ENCODE peak calls at places on chromosomes 4 and X, in seven cellular contexts. W is Right ventricle myocardium superior, R is Caco-2, T is NCI-H1092, I is occipital lobe, O is epithelial cell of esophagus, A is mesendoderm. Y is an unnamed sample.

GRCh38 chr4:80189956-80190671 is 7.2 kb upstream of the PRDM8 start:
- DNase-seq in T (no peak), O (peak), I (no peak), A (peak), W (peak), R (no peak), Y (no peak)

GRCh38 chrX:152915541-152916241 is 17.8 kb downstream of the ZNF185 start:
- DNase-seq in T (no peak), W (peak), I (no peak), A (peak), O (peak), R (no peak), Y (no peak)

GRCh38 chr4:86497131-86497530 is 97.0 kb upstream of the PTPN13 start:
- DNase-seq in I (no peak), R (no peak), T (no peak), A (no peak), W (no peak), O (peak), Y (no peak)

GRCh38 chr4:40016007-40016406 is 38.3 kb upstream of the PDS5A start:
- DNase-seq in A (no peak), W (no peak), R (no peak), O (no peak), T (no peak), I (no peak), Y (no peak)

GRCh38 chrX:77412631-77413030 is 34.6 kb upstream of the FGF16 start:
- DNase-seq in W (no peak), A (no peak), T (no peak), O (no peak), I (no peak), R (no peak), Y (no peak)

GRCh38 chr4:113434247-113434587 is 327.3 kb downstream of the CAMK2D start:
- DNase-seq in T (no peak), R (peak), O (no peak), W (no peak), A (peak), I (no peak), Y (no peak)

GRCh38 chr4:169372791-169373190 is 102.0 kb upstream of the SH3RF1 start:
- DNase-seq in R (no peak), T (no peak), I (no peak), O (no peak), W (no peak), A (no peak), Y (no peak)

GRCh38 chrX:261167-261857 is 19.9 kb upstream of the PLCXD1 start:
- DNase-seq in I (no peak), W (no peak), A (peak), O (peak), T (no peak), R (peak), Y (no peak)

GRCh38 chr4:104728380-104729122 is 233.9 kb upstream of the CXXC4 start:
- DNase-seq in T (no peak), O (peak), A (no peak), W (no peak), I (no peak), R (no peak), Y (no peak)

GRCh38 chrX:101550362-101550761 is at the start of gene ARMCX1:
- DNase-seq in T (peak), I (peak), R (no peak), O (peak), W (peak), A (peak), Y (peak)

GRCh38 chr4:165563851-165564250 is 185.0 kb downstream of the CPE start:
- DNase-seq in I (no peak), R (no peak), O (peak), T (no peak), A (no peak), W (no peak), Y (no peak)